ENCODE peak calls at places on chromosomes 3 and 15, in four cellular contexts. N, I, X and P are unnamed samples.

GRCh38 chr3:31319332-31319731 is 213.4 kb upstream of the STT3B start:
- DNase-seq in I (no peak), X (no peak), N (no peak), P (no peak)

GRCh38 chr3:140185375-140185774 is 250.4 kb downstream of the CLSTN2 start:
- DNase-seq in I (no peak), N (no peak), X (no peak), P (no peak)

GRCh38 chr3:114274929-114275328 is 18.9 kb upstream of the TIGIT start:
- DNase-seq in I (no peak), X (no peak), N (peak), P (no peak)

GRCh38 chr15:75531041-75531450 is 48.1 kb downstream of the PTPN9 start:
- DNase-seq in X (no peak), I (no peak), N (no peak), P (no peak)

GRCh38 chr15:75307778-75308390 is 25.2 kb downstream of the GOLGA6D start:
- DNase-seq in I (no peak), N (peak), X (peak), P (peak)

GRCh38 chr15:42083605-42083908 is 10.8 kb downstream of the PLA2G4D start:
- DNase-seq in N (no peak), X (no peak), I (no peak), P (peak)

GRCh38 chr15:25848769-25849430 is 14.2 kb downstream of the ATP10A start:
- DNase-seq in X (no peak), I (no peak), N (no peak), P (no peak)

GRCh38 chr3:46926871-46927717 is 49.5 kb downstream of the CCDC12 start:
- DNase-seq in X (no peak), N (no peak), I (no peak), P (peak)

GRCh38 chr3:43213631-43214030 is 72.7 kb upstream of the SNRK start:
- DNase-seq in X (no peak), N (no peak), I (no peak), P (no peak)

GRCh38 chr3:128280466-128281455 is 127.5 kb downstream of the EEFSEC start:
- DNase-seq in X (peak), I (no peak), N (no peak), P (no peak)

GRCh38 chr3:106249159-106249558 is 380.3 kb upstream of the CBLB start:
- DNase-seq in I (no peak), N (no peak), X (no peak), P (no peak)

GRCh38 chr3:55160241-55160877 is 232.5 kb upstream of the LRTM1 start:
- DNase-seq in X (no peak), I (no peak), N (peak), P (no peak)

GRCh38 chr3:146585156-146585555 is 20.0 kb downstream of the PLSCR5 start:
- DNase-seq in N (no peak), X (no peak), I (no peak), P (no peak)

GRCh38 chr3:112308151-112308911 is 14.3 kb upstream of the SLC9C1 start:
- DNase-seq in X (peak), N (no peak), I (no peak), P (no peak)